ENCODE peak calls at places on chromosomes 1 and 21, in five cellular contexts. I is ovary, V is HCT116, K is transverse colon, U is heart right ventricle. C is an unnamed sample. For H3K4me1, the result is how much of the 10 kb centered on the place peaks cover.

GRCh38 chr1:25183126-25183980 is 48.9 kb downstream of the SYF2 start:
- DNase-seq in I (no peak), V (no peak), K (no peak), U (no peak), C (no peak)

GRCh38 chr1:52927219-52928082 is at the start of gene SCP2:
- DNase-seq in I (peak), V (peak), K (peak), U (peak), C (peak)

GRCh38 chr1:202376247-202376646 is 27.7 kb downstream of the PPP1R12B start:
- DNase-seq in I (no peak), V (no peak), K (no peak), U (no peak), C (no peak)

GRCh38 chr1:198798923-198799386 is 160.1 kb downstream of the PTPRC start:
- DNase-seq in I (no peak), V (no peak), K (no peak), U (no peak), C (no peak)

GRCh38 chr1:90458023-90458422 is 259.1 kb downstream of the BARHL2 start:
- DNase-seq in I (no peak), V (no peak), K (no peak), U (no peak), C (no peak)

GRCh38 chr1:19462781-19463180 is 22.6 kb downstream of the CAPZB start:
- DNase-seq in I (no peak), V (no peak), K (no peak), U (no peak), C (no peak)

GRCh38 chr1:42747125-42747524 is 7.1 kb upstream of the CLDN19 start:
- DNase-seq in I (no peak), V (no peak), K (peak), U (peak), C (no peak)

GRCh38 chr1:152110860-152111514 is 4.3 kb downstream of the TCHH start:
- DNase-seq in I (no peak), V (no peak), K (no peak), U (no peak), C (peak)

GRCh38 chr1:220843481-220844011 is 35.7 kb upstream of the HLX start:
- DNase-seq in I (no peak), V (no peak), K (no peak), U (peak), C (peak)

GRCh38 chr1:242876021-242876420 is 351.5 kb upstream of the PLD5 start:
- DNase-seq in I (no peak), V (no peak), K (no peak), U (no peak), C (no peak)

GRCh38 chr1:86149591-86149990 is 7.0 kb downstream of the COL24A1 start:
- DNase-seq in I (no peak), V (no peak), K (no peak), U (no peak), C (no peak)

GRCh38 chr21:25834376-25834775 is 99.6 kb downstream of the GABPA start:
- DNase-seq in I (no peak), V (no peak), K (no peak), U (no peak), C (no peak)

GRCh38 chr1:48753293-48753692 is 23.4 kb downstream of the BEND5 start:
- DNase-seq in I (no peak), V (no peak), K (no peak), U (no peak), C (no peak)

GRCh38 chr1:209769171-209769904 is 13.5 kb downstream of the TRAF3IP3 start:
- DNase-seq in I (peak), V (no peak), K (peak), U (peak), C (peak)

GRCh38 chr1:85240174-85240601 is 19.3 kb downstream of the C1orf52 start:
- DNase-seq in I (no peak), V (no peak), K (no peak), U (no peak), C (no peak)

GRCh38 chr1:12232221-12232620 is 2.4 kb downstream of the VPS13D start:
- DNase-seq in I (no peak), V (peak), K (peak), U (peak), C (no peak)

GRCh38 chr1:37682334-37682987 is 9.9 kb upstream of the CDCA8 start:
- DNase-seq in I (peak), V (peak), K (peak), U (peak), C (peak)

GRCh38 chr1:7373936-7374760 is 396.9 kb upstream of the VAMP3 start:
- DNase-seq in I (no peak), V (no peak), K (no peak), U (no peak), C (no peak)

GRCh38 chr1:224300346-224300745 is 29.6 kb downstream of the NVL start:
- DNase-seq in I (no peak), V (no peak), K (no peak), U (no peak), C (no peak)

GRCh38 chr1:204684551-204685235 is 845 bp downstream of the LRRN2 start:
- DNase-seq in I (no peak), V (no peak), K (peak), U (peak), C (peak)

GRCh38 chr1:213300433-213300832 is 249.4 kb downstream of the RPS6KC1 start:
- DNase-seq in I (no peak), V (no peak), K (no peak), U (no peak), C (no peak)

GRCh38 chr1:47689894-47690293 is 252.1 kb downstream of the FOXD2 start:
- DNase-seq in I (no peak), V (no peak), K (no peak), U (no peak), C (no peak)

GRCh38 chr21:29309703-29310102 is 11.0 kb downstream of the BACH1 start:
- DNase-seq in I (no peak), V (no peak), K (no peak), U (no peak), C (no peak)

GRCh38 chr21:38740131-38740530 is 65.6 kb upstream of the ETS2 start:
- DNase-seq in I (no peak), V (no peak), K (no peak), U (no peak), C (no peak)

GRCh38 chr1:215160351-215160750 is 77.8 kb downstream of the KCNK2 start:
- DNase-seq in I (no peak), V (no peak), K (no peak), U (no peak), C (no peak)

GRCh38 chr1:110148961-110149360 is 1.3 kb upstream of the SLC6A17 start:
- DNase-seq in I (no peak), V (peak), K (no peak), U (no peak), C (no peak)

GRCh38 chr1:108643492-108644333 is 17.2 kb downstream of the HENMT1 start:
- DNase-seq in I (peak), V (peak), K (peak), U (peak), C (peak)

GRCh38 chr1:169108897-169109560 is 2.5 kb downstream of the ATP1B1 start:
- DNase-seq in I (no peak), V (no peak), K (peak), U (no peak), C (no peak)

GRCh38 chr1:6906783-6907182 is 121.5 kb downstream of the CAMTA1 start:
- DNase-seq in I (no peak), V (no peak), K (no peak), U (no peak), C (no peak)

GRCh38 chr1:92587445-92587844 is 100.7 kb upstream of the GFI1 start:
- DNase-seq in I (no peak), V (no peak), K (no peak), U (no peak), C (no peak)

GRCh38 chr1:9881838-9882249 is 28.2 kb downstream of the CTNNBIP1 start:
- DNase-seq in I (no peak), V (no peak), K (no peak), U (no peak), C (no peak)

GRCh38 chr1:204583909-204584632 is 67.9 kb downstream of the MDM4 start:
- DNase-seq in I (no peak), V (no peak), K (no peak), U (peak), C (no peak)

GRCh38 chr1:147665521-147665920 is 4.8 kb downstream of the ACP6 start:
- DNase-seq in I (no peak), V (no peak), K (no peak), U (no peak), C (no peak)

GRCh38 chr21:28804089-28804670 is 188.5 kb downstream of the LTN1 start:
- DNase-seq in I (no peak), V (no peak), K (no peak), U (no peak), C (no peak)

GRCh38 chr1:36321119-36321951 is 2.1 kb downstream of the EVA1B start:
- DNase-seq in I (peak), V (peak), K (peak), U (peak), C (peak)

GRCh38 chr1:214296860-214297699 is 16.1 kb downstream of the SMYD2 start:
- DNase-seq in I (no peak), V (no peak), K (no peak), U (no peak), C (no peak)

GRCh38 chr1:32200226-32201010 is at the start of gene CCDC28B:
- DNase-seq in I (peak), V (no peak), K (peak), U (peak), C (peak)

GRCh38 chr1:207808322-207808705 is 56.5 kb downstream of the CD46 start:
- DNase-seq in I (no peak), V (no peak), K (no peak), U (no peak), C (no peak)
- H3K4me1 ChIP-seq in I (under half), V (under half), K (half or more), U (half or more), C (under half)

GRCh38 chr1:94250341-94250740 is 13.0 kb upstream of the ARHGAP29 start:
- DNase-seq in I (no peak), V (no peak), K (no peak), U (no peak), C (no peak)

GRCh38 chr1:94255476-94255875 is 18.1 kb upstream of the ARHGAP29 start:
- DNase-seq in I (no peak), V (no peak), K (no peak), U (no peak), C (no peak)

GRCh38 chr1:94253456-94254042 is 16.2 kb upstream of the ARHGAP29 start:
- DNase-seq in I (no peak), V (no peak), K (no peak), U (no peak), C (no peak)

GRCh38 chr1:94257451-94257850 is 20.1 kb upstream of the ARHGAP29 start:
- DNase-seq in I (no peak), V (no peak), K (no peak), U (no peak), C (no peak)

DNA sequence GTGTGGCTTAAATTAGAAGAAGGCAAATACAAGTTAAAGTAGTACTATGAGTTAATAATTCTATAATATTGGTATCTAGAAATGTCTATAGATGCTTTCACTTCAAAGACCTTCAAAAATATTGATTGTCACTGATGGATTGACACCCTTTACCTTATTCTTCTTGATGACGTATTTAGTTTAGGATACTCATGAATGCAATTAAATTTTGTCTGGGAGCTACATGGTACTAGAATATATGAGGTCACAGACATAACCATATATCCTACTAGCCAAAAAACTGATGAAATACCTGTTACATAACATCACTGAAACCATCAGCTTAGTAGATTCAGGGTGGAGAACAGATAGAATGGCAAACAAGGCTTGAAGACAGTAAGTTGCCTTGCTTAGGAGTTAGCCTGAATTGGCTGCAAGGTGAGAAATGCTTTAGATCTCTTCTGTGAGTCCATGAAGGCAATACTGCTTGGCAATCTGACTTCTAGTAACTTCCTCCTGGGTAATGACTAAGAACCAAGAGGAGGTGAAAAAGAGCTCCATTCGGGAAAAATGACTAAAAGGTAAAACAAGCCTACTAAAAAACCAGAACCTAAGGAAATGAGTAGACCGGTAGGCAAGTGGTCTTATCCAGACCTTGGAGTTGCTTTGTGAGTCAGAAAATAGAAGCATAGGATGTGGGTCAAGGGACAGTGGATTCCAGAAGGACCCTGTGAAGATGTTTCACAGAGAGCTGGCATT is 16.9 kb upstream of the ARHGAP29 start:
- DNase-seq in I (no peak), V (no peak), K (no peak), U (no peak), C (no peak)
- H3K4me1 ChIP-seq in I (under half), V (under half), K (under half), U (under half), C (under half)

GRCh38 chr1:160459687-160460086 is 59.3 kb downstream of the VANGL2 start:
- DNase-seq in I (no peak), V (no peak), K (no peak), U (no peak), C (no peak)
- H3K4me1 ChIP-seq in I (under half), V (under half), K (under half), U (under half), C (under half)

GRCh38 chr1:23980006-23980724 is at the start of gene SRSF10:
- DNase-seq in I (peak), V (peak), K (peak), U (peak), C (peak)
- H3K4me1 ChIP-seq in I (under half), V (under half), K (under half), U (under half), C (under half)

DNA sequence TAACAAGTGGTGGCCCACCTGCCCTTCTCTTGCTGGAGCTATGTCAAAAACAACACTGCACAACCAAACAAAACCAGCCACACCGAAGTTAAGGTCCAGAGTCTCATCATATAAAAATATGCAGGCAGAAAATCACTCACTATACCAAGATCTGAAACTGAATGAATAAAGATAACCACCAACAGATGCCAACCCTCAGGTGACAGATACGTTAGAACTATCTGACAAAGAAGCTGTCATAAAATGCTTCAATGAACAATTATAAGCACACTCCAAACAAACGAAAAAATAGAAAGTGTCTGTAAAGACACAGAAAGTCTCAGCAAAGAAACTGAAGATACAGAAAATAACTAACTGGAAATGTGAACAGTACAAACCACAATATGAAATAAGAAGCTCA is 14.0 kb downstream of the ZNF496 start:
- DNase-seq in I (no peak), V (no peak), K (no peak), U (no peak), C (no peak)
- H3K4me1 ChIP-seq in I (under half), V (under half), K (under half), U (under half), C (under half)

GRCh38 chr1:234986750-234987414 is 141.8 kb downstream of the TOMM20 start:
- DNase-seq in I (no peak), V (no peak), K (no peak), U (no peak), C (no peak)

GRCh38 chr1:234985531-234986294 is 142.9 kb downstream of the TOMM20 start:
- DNase-seq in I (no peak), V (no peak), K (no peak), U (no peak), C (no peak)

GRCh38 chr1:234983554-234983911 is 145.1 kb downstream of the TOMM20 start:
- DNase-seq in I (no peak), V (no peak), K (no peak), U (no peak), C (no peak)

GRCh38 chr1:234987415-234988159 is 141.1 kb downstream of the TOMM20 start:
- DNase-seq in I (peak), V (no peak), K (peak), U (peak), C (peak)

DNA sequence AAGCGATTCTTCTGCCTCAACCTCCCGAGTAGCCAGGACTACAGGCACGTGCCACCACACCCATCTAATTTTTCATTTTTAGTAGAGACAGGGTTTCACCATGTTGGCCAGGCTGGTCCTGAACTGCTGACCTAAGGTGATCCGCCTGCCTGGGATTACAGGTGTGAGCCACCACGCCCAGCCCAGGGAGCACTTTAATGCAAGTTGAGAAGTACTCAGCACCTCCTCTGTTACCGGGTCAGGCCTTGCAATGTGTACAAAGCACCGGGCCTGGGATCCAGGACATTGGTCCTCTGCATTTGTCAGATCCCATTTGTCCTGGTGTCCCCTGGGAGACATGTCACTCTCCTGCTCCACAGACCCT is 143.6 kb downstream of the TOMM20 start:
- DNase-seq in I (no peak), V (no peak), K (no peak), U (no peak), C (no peak)
- H3K4me1 ChIP-seq in I (under half), V (under half), K (under half), U (half or more), C (under half)

C was measured in uterus.